ENCODE peak calls at places on chromosomes 1 and 21, in nine cellular contexts. O, K, J, A, T, Y, C, U and H are unnamed samples.

GRCh38 chr1:204854286-204854685 is 16.4 kb upstream of the NFASC start:
- DNase-seq in O (no peak), K (no peak), J (no peak), A (no peak), T (no peak), Y (no peak), C (no peak), U (no peak), H (no peak)

GRCh38 chr1:3904006-3904842 is 4.2 kb upstream of the C1orf174 start:
- DNase-seq in O (no peak), K (no peak), J (no peak), A (no peak), T (no peak), Y (peak), C (no peak), U (no peak), H (no peak)

GRCh38 chr21:34992736-34993135 is 56.4 kb downstream of the RUNX1 start:
- DNase-seq in O (no peak), K (no peak), J (no peak), A (no peak), T (no peak), Y (no peak), C (no peak), U (no peak), H (peak)

GRCh38 chr1:23745515-23745914 is 2.2 kb downstream of the ELOA start:
- DNase-seq in O (no peak), K (no peak), J (no peak), A (peak), T (no peak), Y (no peak), C (peak), U (no peak), H (peak)

GRCh38 chr1:150997949-150998348 is 8.8 kb downstream of the MINDY1 start:
- DNase-seq in O (no peak), K (no peak), J (no peak), A (no peak), T (no peak), Y (no peak), C (no peak), U (no peak), H (no peak)

GRCh38 chr1:235317179-235317578 is 10.8 kb downstream of the ARID4B start:
- DNase-seq in O (no peak), K (no peak), J (no peak), A (no peak), T (no peak), Y (no peak), C (no peak), U (no peak), H (no peak)

GRCh38 chr1:32761253-32761877 is 55.8 kb downstream of the YARS1 start:
- DNase-seq in O (no peak), K (peak), J (no peak), A (peak), T (peak), Y (no peak), C (peak), U (peak), H (peak)

GRCh38 chr1:57204942-57205787 is 218.7 kb downstream of the DAB1 start:
- DNase-seq in O (no peak), K (no peak), J (no peak), A (no peak), T (no peak), Y (no peak), C (no peak), U (no peak), H (no peak)

GRCh38 chr1:95888877-95889799 is 655.1 kb downstream of the RWDD3 start:
- DNase-seq in O (no peak), K (no peak), J (no peak), A (no peak), T (no peak), Y (no peak), C (no peak), U (no peak), H (no peak)

GRCh38 chr1:216804107-216804506 is 80.9 kb upstream of the ESRRG start:
- DNase-seq in O (no peak), K (no peak), J (no peak), A (no peak), T (no peak), Y (no peak), C (no peak), U (no peak), H (no peak)

GRCh38 chr1:94281361-94282142 is 44.2 kb upstream of the ARHGAP29 start:
- DNase-seq in O (no peak), K (no peak), J (no peak), A (no peak), T (peak), Y (no peak), C (no peak), U (peak), H (no peak)

GRCh38 chr1:41045740-41046139 is 24.2 kb upstream of the SLFNL1 start:
- DNase-seq in O (no peak), K (no peak), J (peak), A (peak), T (peak), Y (no peak), C (no peak), U (no peak), H (peak)

GRCh38 chr1:176869577-176869976 is 294.9 kb downstream of the ASTN1 start:
- DNase-seq in O (no peak), K (no peak), J (no peak), A (no peak), T (no peak), Y (no peak), C (no peak), U (no peak), H (no peak)

GRCh38 chr1:6445062-6445763 is 20.6 kb downstream of the ESPN start:
- DNase-seq in O (peak), K (peak), J (no peak), A (no peak), T (no peak), Y (no peak), C (peak), U (peak), H (peak)

GRCh38 chr1:162721471-162721870 is 69.0 kb upstream of the HSD17B7 start:
- DNase-seq in O (no peak), K (no peak), J (no peak), A (no peak), T (no peak), Y (no peak), C (no peak), U (no peak), H (no peak)

GRCh38 chr1:53721088-53721487 is 17.9 kb downstream of the GLIS1 start:
- DNase-seq in O (no peak), K (no peak), J (no peak), A (no peak), T (no peak), Y (no peak), C (no peak), U (no peak), H (no peak)

GRCh38 chr1:1066403-1067283 is 7.5 kb downstream of the RNF223 start:
- DNase-seq in O (no peak), K (no peak), J (no peak), A (no peak), T (no peak), Y (no peak), C (no peak), U (no peak), H (no peak)

GRCh38 chr1:168783831-168784230 is 54.8 kb upstream of the DPT start:
- DNase-seq in O (no peak), K (no peak), J (no peak), A (no peak), T (no peak), Y (no peak), C (no peak), U (no peak), H (peak)

GRCh38 chr1:201022178-201022823 is 1.2 kb downstream of the KIF21B start:
- DNase-seq in O (no peak), K (no peak), J (no peak), A (no peak), T (no peak), Y (no peak), C (no peak), U (no peak), H (no peak)

GRCh38 chr1:113042336-113043143 is 30.5 kb upstream of the LRIG2 start:
- DNase-seq in O (peak), K (peak), J (peak), A (no peak), T (peak), Y (peak), C (peak), U (peak), H (peak)

GRCh38 chr1:148318123-148318899 is 164.8 kb downstream of the PPIAL4G start:
- DNase-seq in O (peak), K (no peak), J (no peak), A (no peak), T (no peak), Y (peak), C (no peak), U (no peak), H (no peak)

GRCh38 chr1:38834221-38834782 is 25.3 kb downstream of the RRAGC start:
- DNase-seq in O (no peak), K (no peak), J (no peak), A (no peak), T (no peak), Y (no peak), C (no peak), U (no peak), H (peak)

GRCh38 chr1:63794927-63795326 is 21.1 kb downstream of the ROR1 start:
- DNase-seq in O (no peak), K (no peak), J (no peak), A (no peak), T (peak), Y (no peak), C (no peak), U (no peak), H (peak)

GRCh38 chr1:247953409-247953808 is 4.8 kb downstream of the OR2L8 start:
- DNase-seq in O (no peak), K (no peak), J (no peak), A (no peak), T (no peak), Y (no peak), C (no peak), U (no peak), H (no peak)

GRCh38 chr1:210655511-210655910 is 326.8 kb downstream of the HHAT start:
- DNase-seq in O (no peak), K (no peak), J (no peak), A (no peak), T (no peak), Y (no peak), C (no peak), U (no peak), H (no peak)

GRCh38 chr1:18112611-18113010 is 5.0 kb downstream of the IGSF21 start:
- DNase-seq in O (no peak), K (no peak), J (no peak), A (no peak), T (no peak), Y (no peak), C (no peak), U (no peak), H (no peak)

GRCh38 chr1:161071886-161072371 is 2.2 kb upstream of the ARHGAP30 start:
- DNase-seq in O (peak), K (peak), J (no peak), A (no peak), T (peak), Y (peak), C (peak), U (peak), H (peak)

GRCh38 chr1:220526294-220526693 is 1.6 kb upstream of the MARK1 start:
- DNase-seq in O (no peak), K (no peak), J (no peak), A (no peak), T (no peak), Y (no peak), C (no peak), U (no peak), H (peak)
- TF ChIP-seq CTCF in O (no peak), K (no peak), J (no peak), A (no peak), T (peak), Y (no peak), C (no peak), U (peak), H (peak)

DNA sequence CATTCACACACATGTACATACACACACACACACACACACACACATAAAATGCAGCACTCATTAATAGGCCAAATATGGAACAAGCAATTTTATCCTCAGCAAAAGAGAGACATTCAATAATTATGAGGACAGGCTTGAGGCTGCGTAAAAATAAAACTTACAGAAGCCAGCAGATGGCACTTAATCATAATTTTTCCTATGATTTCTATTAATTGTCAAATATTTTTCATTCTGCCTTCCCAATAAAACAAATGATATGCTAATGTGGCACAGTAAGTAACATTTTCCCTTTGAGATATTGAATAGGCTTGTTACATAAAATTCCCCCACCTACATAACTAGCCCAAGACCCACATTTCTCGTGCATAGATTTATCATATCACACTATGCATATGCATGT is 55.4 kb upstream of the PTGFRN start:
- DNase-seq in O (no peak), K (no peak), J (no peak), A (no peak), T (no peak), Y (no peak), C (no peak), U (no peak), H (no peak)
- TF ChIP-seq CTCF in O (no peak), K (no peak), J (no peak), A (no peak), T (no peak), Y (peak), C (peak), U (peak), H (peak)

GRCh38 chr1:196732526-196732925 is 42.1 kb upstream of the CFHR3 start:
- DNase-seq in O (no peak), K (no peak), J (no peak), A (no peak), T (no peak), Y (no peak), C (no peak), U (no peak), H (no peak)
- TF ChIP-seq CTCF in O (no peak), K (no peak), J (no peak), A (no peak), T (peak), Y (no peak), C (no peak), U (peak), H (no peak)

GRCh38 chr1:149995927-149996326 is 14.6 kb downstream of the OTUD7B start:
- DNase-seq in O (no peak), K (no peak), J (no peak), A (peak), T (peak), Y (no peak), C (no peak), U (no peak), H (peak)

GRCh38 chr1:149997585-149998262 is 12.8 kb downstream of the OTUD7B start:
- DNase-seq in O (no peak), K (no peak), J (no peak), A (no peak), T (no peak), Y (no peak), C (no peak), U (no peak), H (no peak)

GRCh38 chr1:149993181-149993580 is 17.3 kb downstream of the OTUD7B start:
- DNase-seq in O (no peak), K (no peak), J (no peak), A (no peak), T (no peak), Y (no peak), C (no peak), U (no peak), H (no peak)

DNA sequence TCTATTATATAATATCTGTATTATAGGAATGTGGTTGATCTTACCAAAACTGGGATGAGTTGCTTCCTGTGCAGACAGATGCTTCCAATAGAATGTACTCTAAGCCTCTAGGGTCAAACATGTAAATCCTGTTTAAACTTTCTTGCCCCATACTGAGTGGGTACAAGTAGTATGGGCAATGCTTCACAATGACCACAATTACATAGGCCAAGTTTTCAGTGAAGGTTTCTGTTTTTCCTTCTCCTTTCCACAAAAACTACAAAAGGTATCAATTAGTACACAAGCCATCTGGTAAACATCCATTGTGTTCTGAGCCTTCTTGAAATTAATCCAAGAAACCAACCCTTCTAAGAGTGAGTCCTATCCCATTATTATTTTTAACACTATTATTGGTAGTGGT is 16.8 kb downstream of the OTUD7B start:
- DNase-seq in O (no peak), K (no peak), J (no peak), A (no peak), T (no peak), Y (no peak), C (no peak), U (no peak), H (no peak)
- TF ChIP-seq CTCF in O (no peak), K (no peak), J (no peak), A (no peak), T (no peak), Y (no peak), C (no peak), U (no peak), H (no peak)